ENCODE peak calls at places on chromosomes 5 and 9, in eight cellular contexts. One of them, this sample, is unnamed.

GRCh38 chr9:131801811-131802210 is 61.9 kb upstream of the RAPGEF1 start:
- DNase-seq in lung: no peak
- DNase-seq in colonic mucosa: no peak
- DNase-seq in PC-9: no peak
- DNase-seq in kidney: peak; percentile 8
- DNase-seq in neural progenitor cell: peak; percentile 43
- DNase-seq in thyroid gland: no peak
- DNase-seq in SK-N-SH: no peak
- DNase-seq in this sample: no peak

GRCh38 chr9:18235181-18235908 is 238.6 kb upstream of the ADAMTSL1 start:
- DNase-seq in lung: no peak
- DNase-seq in colonic mucosa: no peak
- DNase-seq in PC-9: no peak
- DNase-seq in kidney: no peak
- DNase-seq in neural progenitor cell: no peak
- DNase-seq in thyroid gland: no peak
- DNase-seq in SK-N-SH: no peak
- DNase-seq in this sample: no peak

GRCh38 chr5:95861221-95861857 is 38.8 kb upstream of the GLRX start:
- DNase-seq in lung: peak; percentile 67
- DNase-seq in colonic mucosa: peak; percentile 46
- DNase-seq in PC-9: peak; percentile 71
- DNase-seq in kidney: no peak
- DNase-seq in neural progenitor cell: no peak
- DNase-seq in thyroid gland: peak; percentile 66
- DNase-seq in SK-N-SH: no peak
- DNase-seq in this sample: no peak

GRCh38 chr9:104961238-104961637 is 33.3 kb upstream of the ABCA1 start:
- DNase-seq in lung: no peak
- DNase-seq in colonic mucosa: peak; percentile 71
- DNase-seq in PC-9: peak; percentile 53
- DNase-seq in kidney: no peak
- DNase-seq in neural progenitor cell: no peak
- DNase-seq in thyroid gland: no peak
- DNase-seq in SK-N-SH: peak; percentile 25
- DNase-seq in this sample: peak; percentile 55

GRCh38 chr9:123864291-123864690 is 65.6 kb downstream of the DENND1A start:
- DNase-seq in lung: no peak
- DNase-seq in colonic mucosa: no peak
- DNase-seq in PC-9: no peak
- DNase-seq in kidney: no peak
- DNase-seq in neural progenitor cell: peak; percentile 54
- DNase-seq in thyroid gland: no peak
- DNase-seq in SK-N-SH: no peak
- DNase-seq in this sample: no peak

GRCh38 chr5:136236479-136237083 is 43.6 kb upstream of the SMIM32 start:
- DNase-seq in lung: no peak
- DNase-seq in colonic mucosa: no peak
- DNase-seq in PC-9: no peak
- DNase-seq in kidney: no peak
- DNase-seq in neural progenitor cell: no peak
- DNase-seq in thyroid gland: no peak
- DNase-seq in SK-N-SH: peak; percentile 55
- DNase-seq in this sample: no peak

GRCh38 chr5:160869962-160870521 is 18.0 kb upstream of the ATP10B start:
- DNase-seq in lung: no peak
- DNase-seq in colonic mucosa: no peak
- DNase-seq in PC-9: no peak
- DNase-seq in kidney: no peak
- DNase-seq in neural progenitor cell: no peak
- DNase-seq in thyroid gland: no peak
- DNase-seq in SK-N-SH: no peak
- DNase-seq in this sample: no peak

GRCh38 chr5:109601736-109602135 is 88.0 kb upstream of the MAN2A1 start:
- DNase-seq in lung: no peak
- DNase-seq in colonic mucosa: no peak
- DNase-seq in PC-9: no peak
- DNase-seq in kidney: no peak
- DNase-seq in neural progenitor cell: peak; percentile 22
- DNase-seq in thyroid gland: no peak
- DNase-seq in SK-N-SH: no peak
- DNase-seq in this sample: no peak

GRCh38 chr5:155844541-155844940 is 482.4 kb upstream of the SGCD start:
- DNase-seq in lung: no peak
- DNase-seq in colonic mucosa: no peak
- DNase-seq in PC-9: no peak
- DNase-seq in kidney: no peak
- DNase-seq in neural progenitor cell: no peak
- DNase-seq in thyroid gland: no peak
- DNase-seq in SK-N-SH: no peak
- DNase-seq in this sample: no peak

GRCh38 chr9:123775885-123776284 is 154.0 kb downstream of the DENND1A start:
- DNase-seq in lung: no peak
- DNase-seq in colonic mucosa: no peak
- DNase-seq in PC-9: no peak
- DNase-seq in kidney: no peak
- DNase-seq in neural progenitor cell: no peak
- DNase-seq in thyroid gland: no peak
- DNase-seq in SK-N-SH: no peak
- DNase-seq in this sample: no peak

GRCh38 chr9:13939129-13939528 is 374.8 kb downstream of the NFIB start:
- DNase-seq in lung: no peak
- DNase-seq in colonic mucosa: no peak
- DNase-seq in PC-9: no peak
- DNase-seq in kidney: no peak
- DNase-seq in neural progenitor cell: no peak
- DNase-seq in thyroid gland: no peak
- DNase-seq in SK-N-SH: no peak
- DNase-seq in this sample: no peak

GRCh38 chr9:109870365-109870764 is 90.4 kb downstream of the PALM2AKAP2 start:
- DNase-seq in lung: no peak
- DNase-seq in colonic mucosa: no peak
- DNase-seq in PC-9: no peak
- DNase-seq in kidney: no peak
- DNase-seq in neural progenitor cell: no peak
- DNase-seq in thyroid gland: no peak
- DNase-seq in SK-N-SH: no peak
- DNase-seq in this sample: no peak

GRCh38 chr9:127347831-127348699 is 48.9 kb upstream of the SLC2A8 start:
- DNase-seq in lung: no peak
- DNase-seq in colonic mucosa: no peak
- DNase-seq in PC-9: peak; percentile 16
- DNase-seq in kidney: no peak
- DNase-seq in neural progenitor cell: no peak
- DNase-seq in thyroid gland: no peak
- DNase-seq in SK-N-SH: peak; percentile 55
- DNase-seq in this sample: peak; percentile 43

GRCh38 chr9:77987880-77988525 is 43.6 kb downstream of the GNAQ start:
- DNase-seq in lung: no peak
- DNase-seq in colonic mucosa: peak; percentile 62
- DNase-seq in PC-9: no peak
- DNase-seq in kidney: no peak
- DNase-seq in neural progenitor cell: no peak
- DNase-seq in thyroid gland: no peak
- DNase-seq in SK-N-SH: no peak
- DNase-seq in this sample: no peak

GRCh38 chr9:127283917-127284316 is 19.3 kb downstream of the GARNL3 start:
- DNase-seq in lung: no peak
- DNase-seq in colonic mucosa: peak; percentile 21
- DNase-seq in PC-9: peak; percentile 10
- DNase-seq in kidney: no peak
- DNase-seq in neural progenitor cell: peak; percentile 21
- DNase-seq in thyroid gland: peak; percentile 33
- DNase-seq in SK-N-SH: no peak
- DNase-seq in this sample: no peak

GRCh38 chr5:75341934-75342333 is 4.9 kb downstream of the HMGCR start:
- DNase-seq in lung: no peak
- DNase-seq in colonic mucosa: no peak
- DNase-seq in PC-9: no peak
- DNase-seq in kidney: no peak
- DNase-seq in neural progenitor cell: no peak
- DNase-seq in thyroid gland: no peak
- DNase-seq in SK-N-SH: no peak
- DNase-seq in this sample: no peak

GRCh38 chr9:11199335-11199734 is 586.5 kb upstream of the PTPRD start:
- DNase-seq in lung: no peak
- DNase-seq in colonic mucosa: no peak
- DNase-seq in PC-9: no peak
- DNase-seq in kidney: no peak
- DNase-seq in neural progenitor cell: peak; percentile 60
- DNase-seq in thyroid gland: no peak
- DNase-seq in SK-N-SH: no peak
- DNase-seq in this sample: no peak

GRCh38 chr5:37121027-37121426 is 128.1 kb downstream of the CPLANE1 start:
- DNase-seq in lung: no peak
- DNase-seq in colonic mucosa: no peak
- DNase-seq in PC-9: no peak
- DNase-seq in kidney: no peak
- DNase-seq in neural progenitor cell: no peak
- DNase-seq in thyroid gland: no peak
- DNase-seq in SK-N-SH: no peak
- DNase-seq in this sample: no peak

GRCh38 chr9:82761911-82762310 is 301.0 kb downstream of the RASEF start:
- DNase-seq in lung: no peak
- DNase-seq in colonic mucosa: no peak
- DNase-seq in PC-9: no peak
- DNase-seq in kidney: no peak
- DNase-seq in neural progenitor cell: no peak
- DNase-seq in thyroid gland: no peak
- DNase-seq in SK-N-SH: no peak
- DNase-seq in this sample: no peak

GRCh38 chr9:131739192-131739961 is 499 bp downstream of the RAPGEF1 start:
- DNase-seq in lung: no peak
- DNase-seq in colonic mucosa: peak; percentile 51
- DNase-seq in PC-9: peak; percentile 46
- DNase-seq in kidney: peak; percentile 79
- DNase-seq in neural progenitor cell: peak; percentile 68
- DNase-seq in thyroid gland: peak; percentile 56
- DNase-seq in SK-N-SH: peak; percentile 88
- DNase-seq in this sample: peak; percentile 43

GRCh38 chr5:76720988-76721569 is 5.2 kb downstream of the F2R start:
- DNase-seq in lung: no peak
- DNase-seq in colonic mucosa: no peak
- DNase-seq in PC-9: no peak
- DNase-seq in kidney: no peak
- DNase-seq in neural progenitor cell: no peak
- DNase-seq in thyroid gland: no peak
- DNase-seq in SK-N-SH: no peak
- DNase-seq in this sample: no peak

GRCh38 chr9:90956026-90956810 is 154.6 kb downstream of the SYK start:
- DNase-seq in lung: peak; percentile 40
- DNase-seq in colonic mucosa: no peak
- DNase-seq in PC-9: no peak
- DNase-seq in kidney: no peak
- DNase-seq in neural progenitor cell: no peak
- DNase-seq in thyroid gland: peak; percentile 50
- DNase-seq in SK-N-SH: no peak
- DNase-seq in this sample: no peak

GRCh38 chr5:25892251-25892650 is 1146.1 kb downstream of the CDH9 start:
- DNase-seq in lung: no peak
- DNase-seq in colonic mucosa: no peak
- DNase-seq in PC-9: no peak
- DNase-seq in kidney: no peak
- DNase-seq in neural progenitor cell: no peak
- DNase-seq in thyroid gland: no peak
- DNase-seq in SK-N-SH: no peak
- DNase-seq in this sample: peak; percentile 62

DNA sequence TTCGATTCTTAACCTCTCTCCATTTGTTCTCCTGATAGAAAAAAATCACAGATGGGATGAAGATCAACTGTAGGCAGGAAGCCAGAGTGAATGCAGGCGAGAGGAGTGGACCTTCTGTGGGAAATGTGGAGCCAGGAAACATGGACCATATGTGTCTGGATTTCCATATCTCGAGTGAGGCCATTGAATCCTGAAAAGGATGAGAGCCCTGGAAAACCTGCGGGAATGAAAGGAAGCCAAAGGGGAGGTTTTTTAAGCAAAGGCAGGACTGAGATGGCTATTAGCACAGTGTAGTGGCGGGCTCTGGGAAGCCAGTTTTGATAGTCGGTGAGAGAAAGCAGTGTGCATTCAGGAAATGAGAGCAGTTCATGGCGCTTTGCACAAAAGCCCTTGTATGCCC is 139.5 kb upstream of the C9orf72 start:
- DNase-seq in lung: no peak
- DNase-seq in colonic mucosa: no peak
- DNase-seq in PC-9: no peak
- DNase-seq in kidney: no peak
- DNase-seq in neural progenitor cell: no peak
- DNase-seq in thyroid gland: no peak
- DNase-seq in SK-N-SH: no peak
- DNase-seq in this sample: no peak
- H3K4me3 ChIP-seq in lung: no peak overlapping the region
- H3K4me3 ChIP-seq in colonic mucosa: no peak overlapping the region
- H3K4me3 ChIP-seq in PC-9: no peak overlapping the region
- H3K4me3 ChIP-seq in kidney: no peak overlapping the region
- H3K4me3 ChIP-seq in neural progenitor cell: no peak overlapping the region
- H3K4me3 ChIP-seq in thyroid gland: no peak overlapping the region
- H3K4me3 ChIP-seq in SK-N-SH: no peak overlapping the region
- H3K4me3 ChIP-seq in this sample: no peak overlapping the region

DNA sequence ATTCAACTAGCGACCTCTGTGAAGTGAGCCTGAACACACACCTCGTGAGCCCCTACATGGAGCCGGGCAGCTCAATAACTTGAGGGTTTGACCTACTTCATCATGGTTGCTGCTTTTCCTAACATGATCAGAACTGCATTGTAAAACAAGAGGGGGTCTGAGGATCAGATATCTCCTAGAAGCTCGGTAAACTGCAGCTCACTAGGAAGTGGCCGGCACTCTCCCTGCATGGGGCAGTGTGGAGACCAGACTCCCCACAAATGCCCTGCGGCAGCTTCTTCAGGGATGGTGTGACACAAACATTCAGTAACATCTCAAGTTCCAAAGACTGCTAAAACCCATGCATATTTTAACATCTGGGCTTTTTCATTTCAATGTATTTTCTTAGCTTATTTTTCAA is 18.5 kb downstream of the LHFPL2 start:
- DNase-seq in lung: no peak
- DNase-seq in colonic mucosa: no peak
- DNase-seq in PC-9: no peak
- DNase-seq in kidney: no peak
- DNase-seq in neural progenitor cell: no peak
- DNase-seq in thyroid gland: no peak
- DNase-seq in SK-N-SH: no peak
- DNase-seq in this sample: no peak
- H3K36me3 ChIP-seq in lung: peaks cover 8% of the 10 kb centered on the region
- H3K36me3 ChIP-seq in colonic mucosa: peaks cover 6% of the 10 kb centered on the region
- H3K36me3 ChIP-seq in PC-9: peaks cover 27% of the 10 kb centered on the region
- H3K36me3 ChIP-seq in kidney: no peaks in the 10 kb centered on the region
- H3K36me3 ChIP-seq in neural progenitor cell: no peaks in the 10 kb centered on the region
- H3K36me3 ChIP-seq in thyroid gland: no peaks in the 10 kb centered on the region
- H3K36me3 ChIP-seq in SK-N-SH: peaks cover 74% of the 10 kb centered on the region
- H3K36me3 ChIP-seq in this sample: no peaks in the 10 kb centered on the region

GRCh38 chr5:67493676-67494075 is 297.1 kb upstream of the CD180 start:
- DNase-seq in lung: no peak
- DNase-seq in colonic mucosa: peak; percentile 64
- DNase-seq in PC-9: peak; percentile 7
- DNase-seq in kidney: no peak
- DNase-seq in neural progenitor cell: peak; percentile 54
- DNase-seq in thyroid gland: peak; percentile 34
- DNase-seq in SK-N-SH: peak; percentile 17
- DNase-seq in this sample: peak; percentile 61
- TF ChIP-seq CTCF in lung: no peak
- TF ChIP-seq CTCF in colonic mucosa: peak; percentile 41
- TF ChIP-seq CTCF in PC-9: no peak
- TF ChIP-seq CTCF in kidney: peak; percentile 33
- TF ChIP-seq CTCF in neural progenitor cell: peak; percentile 57
- TF ChIP-seq CTCF in thyroid gland: no peak
- TF ChIP-seq CTCF in SK-N-SH: peak; percentile 17
- TF ChIP-seq CTCF in this sample: peak; percentile 79

GRCh38 chr5:135031813-135032612 is 2.0 kb downstream of the PITX1 start:
- DNase-seq in lung: no peak
- DNase-seq in colonic mucosa: no peak
- DNase-seq in PC-9: no peak
- DNase-seq in kidney: peak; percentile 17
- DNase-seq in neural progenitor cell: peak; percentile 51
- DNase-seq in thyroid gland: no peak
- DNase-seq in SK-N-SH: no peak
- DNase-seq in this sample: no peak
- H3K4me3 ChIP-seq in lung: no peak overlapping the region
- H3K4me3 ChIP-seq in colonic mucosa: peak overlapping the region; percentile 49
- H3K4me3 ChIP-seq in PC-9: peak overlapping the region; percentile 100
- H3K4me3 ChIP-seq in kidney: no peak overlapping the region
- H3K4me3 ChIP-seq in neural progenitor cell: peak overlapping the region; percentile 40
- H3K4me3 ChIP-seq in thyroid gland: no peak overlapping the region
- H3K4me3 ChIP-seq in SK-N-SH: no peak overlapping the region
- H3K4me3 ChIP-seq in this sample: peak overlapping the region; percentile 65